ENCODE peak calls at places on chromosome 22, in four cellular contexts. One of them, this sample, is unnamed.
A peak's percentile ranks its signal among the peaks of the same experiment; 100 is the strongest.

GRCh38 chr22:21862386-21863242 is 4.8 kb downstream of the MAPK1 start:
- DNase-seq in HepG2: no peak
- DNase-seq in K562: peak; percentile 63
- DNase-seq in GM12878: no peak
- DNase-seq in this sample: no peak

GRCh38 chr22:17569971-17570511 is 6.7 kb downstream of the SLC25A18 start:
- DNase-seq in HepG2: no peak
- DNase-seq in K562: no peak
- DNase-seq in GM12878: no peak
- DNase-seq in this sample: no peak

GRCh38 chr22:32754413-32755041 is 47.0 kb upstream of the TIMP3 start:
- DNase-seq in HepG2: peak; percentile 83
- DNase-seq in K562: no peak
- DNase-seq in GM12878: no peak
- DNase-seq in this sample: no peak

GRCh38 chr22:30423296-30423958 is 2.1 kb upstream of the MTFP1 start:
- DNase-seq in HepG2: no peak
- DNase-seq in K562: peak; percentile 57
- DNase-seq in GM12878: no peak
- DNase-seq in this sample: no peak

GRCh38 chr22:45230026-45230845 is 10.5 kb downstream of the KIAA0930 start:
- DNase-seq in HepG2: no peak
- DNase-seq in K562: no peak
- DNase-seq in GM12878: no peak
- DNase-seq in this sample: no peak

GRCh38 chr22:42279425-42280020 is 9.1 kb upstream of the TCF20 start:
- DNase-seq in HepG2: no peak
- DNase-seq in K562: no peak
- DNase-seq in GM12878: no peak
- DNase-seq in this sample: no peak

GRCh38 chr22:29713156-29713715 is 6.6 kb upstream of the CABP7 start:
- DNase-seq in HepG2: no peak
- DNase-seq in K562: no peak
- DNase-seq in GM12878: no peak
- DNase-seq in this sample: no peak

GRCh38 chr22:39427751-39428596 is 28.4 kb downstream of the TAB1 start:
- DNase-seq in HepG2: no peak
- DNase-seq in K562: no peak
- DNase-seq in GM12878: no peak
- DNase-seq in this sample: no peak

GRCh38 chr22:38017272-38017920 is 33.0 kb upstream of the SOX10 start:
- DNase-seq in HepG2: no peak
- DNase-seq in K562: no peak
- DNase-seq in GM12878: no peak
- DNase-seq in this sample: no peak

GRCh38 chr22:39994566-39995345 is at the start of gene FAM83F:
- DNase-seq in HepG2: no peak
- DNase-seq in K562: peak; percentile 58
- DNase-seq in GM12878: no peak
- DNase-seq in this sample: no peak

GRCh38 chr22:23913306-23913660 is 19.1 kb downstream of the MIF start:
- DNase-seq in HepG2: no peak
- DNase-seq in K562: no peak
- DNase-seq in GM12878: no peak
- DNase-seq in this sample: no peak

GRCh38 chr22:45263790-45264269 is 20.9 kb upstream of the UPK3A start:
- DNase-seq in HepG2: peak; percentile 75
- DNase-seq in K562: peak; percentile 58
- DNase-seq in GM12878: no peak
- DNase-seq in this sample: peak; percentile 94

GRCh38 chr22:21564411-21564810 is 3.1 kb upstream of the UBE2L3 start:
- DNase-seq in HepG2: no peak
- DNase-seq in K562: no peak
- DNase-seq in GM12878: no peak
- DNase-seq in this sample: no peak

GRCh38 chr22:23850136-23850611 is 7.5 kb upstream of the SLC2A11 start:
- DNase-seq in HepG2: no peak
- DNase-seq in K562: no peak
- DNase-seq in GM12878: no peak
- DNase-seq in this sample: no peak

GRCh38 chr22:38233427-38233826 is 31.6 kb downstream of the MAFF start:
- DNase-seq in HepG2: no peak
- DNase-seq in K562: no peak
- DNase-seq in GM12878: no peak
- DNase-seq in this sample: no peak

GRCh38 chr22:29477919-29478318 is 2.1 kb upstream of the NEFH start:
- DNase-seq in HepG2: no peak
- DNase-seq in K562: peak; percentile 12
- DNase-seq in GM12878: no peak
- DNase-seq in this sample: peak; percentile 53

GRCh38 chr22:40857309-40857851 is 432 bp downstream of the XPNPEP3 start:
- DNase-seq in HepG2: no peak
- DNase-seq in K562: no peak
- DNase-seq in GM12878: no peak
- DNase-seq in this sample: no peak

GRCh38 chr22:23376256-23376655 is 195.9 kb downstream of the BCR start:
- DNase-seq in HepG2: peak; percentile 18
- DNase-seq in K562: peak; percentile 63
- DNase-seq in GM12878: peak; percentile 1
- DNase-seq in this sample: no peak

GRCh38 chr22:44316393-44317162 is 3.8 kb upstream of the SHISAL1 start:
- DNase-seq in HepG2: no peak
- DNase-seq in K562: no peak
- DNase-seq in GM12878: no peak
- DNase-seq in this sample: no peak

GRCh38 chr22:38211556-38211955 is 9.8 kb downstream of the MAFF start:
- DNase-seq in HepG2: no peak
- DNase-seq in K562: no peak
- DNase-seq in GM12878: no peak
- DNase-seq in this sample: no peak

GRCh38 chr22:30826670-30827355 is 132.1 kb downstream of the OSBP2 start:
- DNase-seq in HepG2: no peak
- DNase-seq in K562: no peak
- DNase-seq in GM12878: no peak
- DNase-seq in this sample: no peak

GRCh38 chr22:21567456-21568206 is at the start of gene UBE2L3:
- DNase-seq in HepG2: peak; percentile 62
- DNase-seq in K562: peak; percentile 100
- DNase-seq in GM12878: no peak
- DNase-seq in this sample: peak; percentile 96

GRCh38 chr22:38431266-38432010 is 23.6 kb downstream of the KCNJ4 start:
- DNase-seq in HepG2: peak; percentile 16
- DNase-seq in K562: no peak
- DNase-seq in GM12878: no peak
- DNase-seq in this sample: no peak

GRCh38 chr22:25970348-25970995 is 198.8 kb upstream of the SEZ6L start:
- DNase-seq in HepG2: no peak
- DNase-seq in K562: no peak
- DNase-seq in GM12878: no peak
- DNase-seq in this sample: no peak
- TF ChIP-seq NFIC in HepG2: no peak
- TF ChIP-seq NFIC in K562: peak; percentile 14
- TF ChIP-seq NFIC in GM12878: no peak
- TF ChIP-seq NFIC in this sample: no peak

DNA sequence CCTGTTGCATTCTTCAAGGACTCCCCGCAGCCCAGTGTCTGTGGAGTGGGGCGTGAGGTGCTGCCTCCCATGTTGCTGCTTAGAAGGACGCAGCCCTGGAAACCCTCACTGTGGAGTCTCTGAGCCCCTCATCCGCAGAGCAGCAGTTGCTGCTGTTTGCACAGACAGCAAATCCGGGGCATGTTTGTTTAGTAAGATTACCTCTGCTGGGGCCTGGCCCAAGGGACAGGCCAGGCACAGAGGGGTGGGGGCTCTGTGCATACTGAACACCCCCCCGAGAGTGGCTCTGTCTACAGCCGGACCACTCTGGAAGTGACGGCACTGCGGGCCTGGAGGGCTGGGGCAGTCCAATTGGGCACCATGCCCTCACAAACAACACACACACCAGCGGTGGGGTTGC is 22.9 kb upstream of the CCDC188 start:
- DNase-seq in HepG2: no peak
- DNase-seq in K562: no peak
- DNase-seq in GM12878: no peak
- DNase-seq in this sample: no peak
- TF ChIP-seq NFIC in HepG2: no peak
- TF ChIP-seq NFIC in K562: no peak
- TF ChIP-seq NFIC in GM12878: no peak
- TF ChIP-seq NFIC in this sample: no peak

GRCh38 chr22:25131198-25131887 is 68.3 kb upstream of the CRYBB3 start:
- DNase-seq in HepG2: no peak
- DNase-seq in K562: no peak
- DNase-seq in GM12878: no peak
- DNase-seq in this sample: no peak
- TF ChIP-seq NFIC in HepG2: no peak
- TF ChIP-seq NFIC in K562: no peak
- TF ChIP-seq NFIC in GM12878: no peak
- TF ChIP-seq NFIC in this sample: no peak

GRCh38 chr22:49607821-49608220 is 219.9 kb downstream of the BRD1 start:
- DNase-seq in HepG2: no peak
- DNase-seq in K562: no peak
- DNase-seq in GM12878: no peak
- DNase-seq in this sample: no peak

GRCh38 chr22:49608228-49608627 is 219.4 kb downstream of the BRD1 start:
- DNase-seq in HepG2: no peak
- DNase-seq in K562: no peak
- DNase-seq in GM12878: no peak
- DNase-seq in this sample: no peak

GRCh38 chr22:49609207-49609876 is 218.3 kb downstream of the BRD1 start:
- DNase-seq in HepG2: no peak
- DNase-seq in K562: no peak
- DNase-seq in GM12878: no peak
- DNase-seq in this sample: no peak

GRCh38 chr22:49606562-49606961 is 221.1 kb downstream of the BRD1 start:
- DNase-seq in HepG2: no peak
- DNase-seq in K562: no peak
- DNase-seq in GM12878: no peak
- DNase-seq in this sample: no peak

GRCh38 chr22:49608660-49609059 is 219.0 kb downstream of the BRD1 start:
- DNase-seq in HepG2: no peak
- DNase-seq in K562: no peak
- DNase-seq in GM12878: no peak
- DNase-seq in this sample: no peak
- TF ChIP-seq NFIC in HepG2: no peak
- TF ChIP-seq NFIC in K562: no peak
- TF ChIP-seq NFIC in GM12878: no peak
- TF ChIP-seq NFIC in this sample: no peak

GRCh38 chr22:28408702-28409101 is 270.9 kb downstream of the TTC28 start:
- DNase-seq in HepG2: no peak
- DNase-seq in K562: no peak
- DNase-seq in GM12878: no peak
- DNase-seq in this sample: no peak

GRCh38 chr22:28413612-28414011 is 266.0 kb downstream of the TTC28 start:
- DNase-seq in HepG2: no peak
- DNase-seq in K562: no peak
- DNase-seq in GM12878: no peak
- DNase-seq in this sample: no peak

GRCh38 chr22:28411125-28411524 is 268.5 kb downstream of the TTC28 start:
- DNase-seq in HepG2: no peak
- DNase-seq in K562: no peak
- DNase-seq in GM12878: no peak
- DNase-seq in this sample: no peak

GRCh38 chr22:28407645-28408044 is 272.0 kb downstream of the TTC28 start:
- DNase-seq in HepG2: no peak
- DNase-seq in K562: no peak
- DNase-seq in GM12878: no peak
- DNase-seq in this sample: no peak

GRCh38 chr22:28410050-28410816 is 269.4 kb downstream of the TTC28 start:
- DNase-seq in HepG2: no peak
- DNase-seq in K562: no peak
- DNase-seq in GM12878: no peak
- DNase-seq in this sample: no peak
- TF ChIP-seq NFIC in HepG2: no peak
- TF ChIP-seq NFIC in K562: no peak
- TF ChIP-seq NFIC in GM12878: no peak
- TF ChIP-seq NFIC in this sample: peak; percentile 59

DNA sequence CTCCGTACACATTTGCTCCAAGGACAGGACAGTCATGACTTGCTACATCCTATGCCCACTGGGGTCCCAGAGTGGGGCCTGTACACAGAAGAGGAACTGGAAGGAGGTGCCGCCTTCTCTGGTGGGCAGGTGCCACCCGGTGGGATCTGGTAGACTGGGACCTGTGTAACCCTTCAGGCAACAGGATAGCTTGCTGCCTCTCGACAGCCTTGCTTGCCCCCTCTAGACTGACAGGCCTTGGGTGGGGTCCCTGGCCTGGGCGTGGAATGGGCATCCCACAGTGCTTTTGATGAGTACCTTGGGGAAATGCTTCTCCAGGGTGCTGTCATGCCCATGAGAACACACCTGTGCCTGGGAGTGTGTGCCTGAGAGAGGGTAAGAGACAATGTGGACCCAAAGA is 15.8 kb downstream of the SHANK3 start:
- DNase-seq in HepG2: no peak
- DNase-seq in K562: no peak
- DNase-seq in GM12878: no peak
- DNase-seq in this sample: no peak
- TF ChIP-seq NFIC in HepG2: no peak
- TF ChIP-seq NFIC in K562: no peak
- TF ChIP-seq NFIC in GM12878: no peak
- TF ChIP-seq NFIC in this sample: no peak

DNA sequence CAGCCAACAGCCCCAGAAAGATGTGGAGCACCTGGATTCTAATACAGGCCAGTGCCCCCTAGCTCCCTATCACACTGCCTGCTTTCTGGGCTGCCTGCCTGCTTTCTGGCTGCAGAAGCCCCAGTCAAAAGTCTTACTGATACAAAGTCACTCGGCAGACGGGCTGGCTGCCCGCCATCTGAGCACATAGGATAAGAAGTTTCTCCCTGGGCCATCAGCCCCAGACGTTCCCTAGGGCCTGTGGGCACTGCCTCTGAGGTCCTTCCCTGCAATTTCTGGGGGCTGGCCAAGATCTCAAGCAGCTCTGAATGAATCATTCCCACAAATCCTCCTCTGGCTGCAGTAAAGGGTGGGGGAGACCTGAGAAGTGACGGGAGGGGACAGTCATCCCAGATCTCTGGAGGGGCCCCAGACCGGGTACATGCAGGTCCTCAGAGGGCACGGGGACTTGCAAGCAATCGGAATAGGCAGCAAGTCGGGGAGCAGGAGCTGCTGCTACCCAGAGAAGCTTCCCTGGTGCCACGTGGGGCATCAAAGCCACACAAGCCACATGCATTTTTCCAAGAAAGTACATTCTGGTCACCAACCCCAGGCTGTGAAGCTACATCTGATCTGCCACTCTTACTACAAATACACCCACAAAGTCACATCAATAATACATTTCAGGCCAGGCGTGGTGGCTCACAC is 4.7 kb downstream of the TPST2 start:
- DNase-seq in HepG2: no peak
- DNase-seq in K562: no peak
- DNase-seq in GM12878: no peak
- DNase-seq in this sample: peak; percentile 53
- TF ChIP-seq NFIC in HepG2: no peak
- TF ChIP-seq NFIC in K562: peak; percentile 59
- TF ChIP-seq NFIC in GM12878: no peak
- TF ChIP-seq NFIC in this sample: peak; percentile 92

GRCh38 chr22:47625013-47625385 is 862.5 kb downstream of the TBC1D22A start:
- DNase-seq in HepG2: no peak
- DNase-seq in K562: no peak
- DNase-seq in GM12878: no peak
- DNase-seq in this sample: no peak
- TF ChIP-seq NFIC in HepG2: no peak
- TF ChIP-seq NFIC in K562: no peak
- TF ChIP-seq NFIC in GM12878: no peak
- TF ChIP-seq NFIC in this sample: no peak